ENCODE peak calls at places on chromosomes 2 and 18, in seven cellular contexts. V is sigmoid colon; W is activated CD4-positive, alpha-beta T cell treated with anti-CD3 and anti-CD28 coated beads, Interleukin-2, amount 50 U/mL, for 24 hours; L is AG09319; Z is IMR-90; O is fibroblast of villous mesenchyme; A is RPMI7951. J is an unnamed sample.

GRCh38 chr2:64124571-64124970 is 19.6 kb downstream of the PELI1 start:
- DNase-seq in W (no peak), L (no peak), A (no peak), Z (no peak), O (no peak), V (no peak), J (no peak)

GRCh38 chr18:7221424-7222155 is 9.3 kb upstream of the LRRC30 start:
- DNase-seq in L (peak; percentile 34), W (no peak), O (peak; percentile 72), V (no peak), A (peak; percentile 56), Z (peak; percentile 69), J (peak; percentile 4)

GRCh38 chr18:61435064-61435652 is 101.9 kb downstream of the CDH20 start:
- DNase-seq in Z (peak; percentile 10), O (peak; percentile 4), W (no peak), V (no peak), A (peak; percentile 16), L (no peak), J (no peak)

GRCh38 chr2:178002038-178002437 is 70.5 kb downstream of the PDE11A start:
- DNase-seq in A (no peak), O (no peak), L (no peak), V (no peak), Z (no peak), W (no peak), J (no peak)

GRCh38 chr2:201809633-201810032 is 3.3 kb downstream of the CDK15 start:
- DNase-seq in A (no peak), L (no peak), W (no peak), O (no peak), V (no peak), Z (no peak), J (no peak)

GRCh38 chr18:33873127-33873526 is 295.1 kb downstream of the ASXL3 start:
- DNase-seq in W (no peak), O (no peak), A (no peak), L (no peak), V (no peak), Z (no peak), J (no peak)

GRCh38 chr2:32977228-32977758 is 30.5 kb downstream of the LTBP1 start:
- DNase-seq in A (peak; percentile 31), L (no peak), Z (no peak), O (peak; percentile 20), V (peak; percentile 66), W (no peak), J (no peak)

GRCh38 chr2:106105151-106105922 is 88.8 kb downstream of the UXS1 start:
- DNase-seq in V (no peak), Z (no peak), W (no peak), L (no peak), O (no peak), A (no peak), J (no peak)

GRCh38 chr2:240362826-240363717 is 72.4 kb upstream of the GPC1 start:
- DNase-seq in A (no peak), L (no peak), O (no peak), V (no peak), Z (no peak), W (no peak), J (no peak)

GRCh38 chr2:30714811-30715709 is 92.2 kb downstream of the CAPN13 start:
- DNase-seq in O (no peak), A (peak; percentile 79), W (no peak), Z (no peak), L (no peak), V (peak; percentile 14), J (no peak)

GRCh38 chr2:241841181-241842066 is 17.3 kb downstream of the PDCD1 start:
- DNase-seq in A (no peak), V (peak; percentile 58), O (no peak), L (no peak), Z (no peak), W (no peak), J (no peak)

GRCh38 chr18:54878057-54878661 is 49.9 kb downstream of the RAB27B start:
- DNase-seq in L (no peak), W (no peak), A (no peak), V (no peak), Z (no peak), O (no peak), J (no peak)

GRCh38 chr2:47271054-47272000 is 116.2 kb upstream of the STPG4 start:
- DNase-seq in A (no peak), W (no peak), L (no peak), O (no peak), Z (no peak), V (no peak), J (no peak)

GRCh38 chr18:73462092-73462491 is 594.3 kb upstream of the NETO1 start:
- DNase-seq in W (no peak), V (no peak), O (peak; percentile 69), L (peak; percentile 63), Z (peak; percentile 92), A (peak; percentile 45), J (no peak)

GRCh38 chr2:32523711-32524110 is 104.1 kb upstream of the TTC27 start:
- DNase-seq in Z (no peak), A (no peak), W (no peak), O (no peak), L (no peak), V (no peak), J (no peak)

GRCh38 chr2:144201868-144202468 is 318.0 kb downstream of the ZEB2 start:
- DNase-seq in W (peak; percentile 7), L (no peak), Z (peak; percentile 81), V (no peak), A (peak; percentile 8), O (peak; percentile 18), J (no peak)

GRCh38 chr2:173866858-173867620 is 98.1 kb downstream of the SP3 start:
- DNase-seq in A (no peak), W (no peak), L (no peak), Z (no peak), O (no peak), V (no peak), J (no peak)

GRCh38 chr2:50878256-50878655 is 153.7 kb downstream of the NRXN1 start:
- DNase-seq in A (no peak), Z (no peak), L (no peak), W (no peak), V (no peak), O (no peak), J (no peak)

J was measured in amniotic stem cell.